ENCODE peak calls at places on chromosomes 1 and 21, in seven cellular contexts. One of them, this sample, is unnamed.

GRCh38 chr21:42570841-42571387 is 57.3 kb downstream of the SLC37A1 start:
- DNase-seq in activated CD8-positive, alpha-beta T cell treated with anti-CD3 and anti-CD28 coated beads, Interleukin-2, amount 10 ng/mL, durations not matched to agents 7 days and 5 days: no peak
- DNase-seq in GM13977: no peak
- DNase-seq in stimulated activated CD8-positive, alpha-beta memory T cell treated with anti-CD3 and anti-CD28 coated beads, Interleukin-7, amount 100 ng/mL, for 1 hour: no peak
- DNase-seq in tibial nerve: no peak
- DNase-seq in amygdala: peak; percentile 25
- DNase-seq in transverse colon: peak; percentile 8
- DNase-seq in this sample: peak; percentile 6

GRCh38 chr21:32004281-32004680 is 131.5 kb downstream of the HUNK start:
- DNase-seq in transverse colon: no peak
- DNase-seq in amygdala: no peak
- DNase-seq in tibial nerve: no peak
- DNase-seq in activated CD8-positive, alpha-beta T cell treated with anti-CD3 and anti-CD28 coated beads, Interleukin-2, amount 10 ng/mL, durations not matched to agents 7 days and 5 days: no peak
- DNase-seq in stimulated activated CD8-positive, alpha-beta memory T cell treated with anti-CD3 and anti-CD28 coated beads, Interleukin-7, amount 100 ng/mL, for 1 hour: no peak
- DNase-seq in GM13977: no peak
- DNase-seq in this sample: no peak

GRCh38 chr1:98351506-98352038 is 309.9 kb upstream of the SNX7 start:
- DNase-seq in amygdala: no peak
- DNase-seq in activated CD8-positive, alpha-beta T cell treated with anti-CD3 and anti-CD28 coated beads, Interleukin-2, amount 10 ng/mL, durations not matched to agents 7 days and 5 days: no peak
- DNase-seq in GM13977: no peak
- DNase-seq in stimulated activated CD8-positive, alpha-beta memory T cell treated with anti-CD3 and anti-CD28 coated beads, Interleukin-7, amount 100 ng/mL, for 1 hour: no peak
- DNase-seq in transverse colon: no peak
- DNase-seq in tibial nerve: no peak
- DNase-seq in this sample: no peak

GRCh38 chr1:92872719-92873118 is 40.9 kb downstream of the RPL5 start:
- DNase-seq in tibial nerve: no peak
- DNase-seq in activated CD8-positive, alpha-beta T cell treated with anti-CD3 and anti-CD28 coated beads, Interleukin-2, amount 10 ng/mL, durations not matched to agents 7 days and 5 days: no peak
- DNase-seq in amygdala: peak; percentile 21
- DNase-seq in stimulated activated CD8-positive, alpha-beta memory T cell treated with anti-CD3 and anti-CD28 coated beads, Interleukin-7, amount 100 ng/mL, for 1 hour: no peak
- DNase-seq in transverse colon: no peak
- DNase-seq in GM13977: no peak
- DNase-seq in this sample: no peak

GRCh38 chr1:51561702-51562101 is 42.6 kb upstream of the EPS15 start:
- DNase-seq in stimulated activated CD8-positive, alpha-beta memory T cell treated with anti-CD3 and anti-CD28 coated beads, Interleukin-7, amount 100 ng/mL, for 1 hour: no peak
- DNase-seq in amygdala: no peak
- DNase-seq in tibial nerve: no peak
- DNase-seq in GM13977: no peak
- DNase-seq in activated CD8-positive, alpha-beta T cell treated with anti-CD3 and anti-CD28 coated beads, Interleukin-2, amount 10 ng/mL, durations not matched to agents 7 days and 5 days: no peak
- DNase-seq in transverse colon: no peak
- DNase-seq in this sample: no peak

GRCh38 chr21:34728479-34728878 is 59.7 kb downstream of the CLIC6 start:
- DNase-seq in GM13977: no peak
- DNase-seq in transverse colon: peak; percentile 53
- DNase-seq in activated CD8-positive, alpha-beta T cell treated with anti-CD3 and anti-CD28 coated beads, Interleukin-2, amount 10 ng/mL, durations not matched to agents 7 days and 5 days: no peak
- DNase-seq in amygdala: no peak
- DNase-seq in tibial nerve: no peak
- DNase-seq in stimulated activated CD8-positive, alpha-beta memory T cell treated with anti-CD3 and anti-CD28 coated beads, Interleukin-7, amount 100 ng/mL, for 1 hour: no peak
- DNase-seq in this sample: peak; percentile 34

GRCh38 chr21:46352156-46352499 is 28.2 kb downstream of the PCNT start:
- DNase-seq in transverse colon: no peak
- DNase-seq in amygdala: no peak
- DNase-seq in activated CD8-positive, alpha-beta T cell treated with anti-CD3 and anti-CD28 coated beads, Interleukin-2, amount 10 ng/mL, durations not matched to agents 7 days and 5 days: no peak
- DNase-seq in GM13977: no peak
- DNase-seq in stimulated activated CD8-positive, alpha-beta memory T cell treated with anti-CD3 and anti-CD28 coated beads, Interleukin-7, amount 100 ng/mL, for 1 hour: no peak
- DNase-seq in tibial nerve: no peak
- DNase-seq in this sample: no peak

GRCh38 chr1:47871799-47872353 is 125.3 kb downstream of the TRABD2B start:
- DNase-seq in activated CD8-positive, alpha-beta T cell treated with anti-CD3 and anti-CD28 coated beads, Interleukin-2, amount 10 ng/mL, durations not matched to agents 7 days and 5 days: no peak
- DNase-seq in stimulated activated CD8-positive, alpha-beta memory T cell treated with anti-CD3 and anti-CD28 coated beads, Interleukin-7, amount 100 ng/mL, for 1 hour: no peak
- DNase-seq in transverse colon: no peak
- DNase-seq in GM13977: no peak
- DNase-seq in tibial nerve: no peak
- DNase-seq in amygdala: no peak
- DNase-seq in this sample: peak; percentile 96

GRCh38 chr1:10698726-10699469 is 97.5 kb downstream of the CASZ1 start:
- DNase-seq in amygdala: no peak
- DNase-seq in stimulated activated CD8-positive, alpha-beta memory T cell treated with anti-CD3 and anti-CD28 coated beads, Interleukin-7, amount 100 ng/mL, for 1 hour: no peak
- DNase-seq in tibial nerve: no peak
- DNase-seq in GM13977: no peak
- DNase-seq in transverse colon: no peak
- DNase-seq in activated CD8-positive, alpha-beta T cell treated with anti-CD3 and anti-CD28 coated beads, Interleukin-2, amount 10 ng/mL, durations not matched to agents 7 days and 5 days: no peak
- DNase-seq in this sample: no peak

GRCh38 chr21:25176637-25177412 is 430.5 kb downstream of the MRPL39 start:
- DNase-seq in stimulated activated CD8-positive, alpha-beta memory T cell treated with anti-CD3 and anti-CD28 coated beads, Interleukin-7, amount 100 ng/mL, for 1 hour: no peak
- DNase-seq in tibial nerve: no peak
- DNase-seq in activated CD8-positive, alpha-beta T cell treated with anti-CD3 and anti-CD28 coated beads, Interleukin-2, amount 10 ng/mL, durations not matched to agents 7 days and 5 days: no peak
- DNase-seq in transverse colon: no peak
- DNase-seq in amygdala: no peak
- DNase-seq in GM13977: peak; percentile 31
- DNase-seq in this sample: no peak

GRCh38 chr1:25208561-25209222 is 23.6 kb downstream of the SYF2 start:
- DNase-seq in GM13977: no peak
- DNase-seq in amygdala: no peak
- DNase-seq in stimulated activated CD8-positive, alpha-beta memory T cell treated with anti-CD3 and anti-CD28 coated beads, Interleukin-7, amount 100 ng/mL, for 1 hour: no peak
- DNase-seq in tibial nerve: no peak
- DNase-seq in activated CD8-positive, alpha-beta T cell treated with anti-CD3 and anti-CD28 coated beads, Interleukin-2, amount 10 ng/mL, durations not matched to agents 7 days and 5 days: no peak
- DNase-seq in transverse colon: no peak
- DNase-seq in this sample: peak; percentile 5

GRCh38 chr1:118104956-118105355 is 80.1 kb downstream of the SPAG17 start:
- DNase-seq in stimulated activated CD8-positive, alpha-beta memory T cell treated with anti-CD3 and anti-CD28 coated beads, Interleukin-7, amount 100 ng/mL, for 1 hour: no peak
- DNase-seq in amygdala: no peak
- DNase-seq in transverse colon: no peak
- DNase-seq in tibial nerve: no peak
- DNase-seq in GM13977: no peak
- DNase-seq in activated CD8-positive, alpha-beta T cell treated with anti-CD3 and anti-CD28 coated beads, Interleukin-2, amount 10 ng/mL, durations not matched to agents 7 days and 5 days: no peak
- DNase-seq in this sample: no peak

GRCh38 chr21:31354604-31355443 is 10.8 kb upstream of the TIAM1 start:
- DNase-seq in transverse colon: peak; percentile 13
- DNase-seq in tibial nerve: no peak
- DNase-seq in activated CD8-positive, alpha-beta T cell treated with anti-CD3 and anti-CD28 coated beads, Interleukin-2, amount 10 ng/mL, durations not matched to agents 7 days and 5 days: peak; percentile 91
- DNase-seq in GM13977: no peak
- DNase-seq in amygdala: no peak
- DNase-seq in stimulated activated CD8-positive, alpha-beta memory T cell treated with anti-CD3 and anti-CD28 coated beads, Interleukin-7, amount 100 ng/mL, for 1 hour: peak; percentile 44
- DNase-seq in this sample: peak; percentile 6

GRCh38 chr1:162562452-162562828 is 918 bp downstream of the UAP1 start:
- DNase-seq in stimulated activated CD8-positive, alpha-beta memory T cell treated with anti-CD3 and anti-CD28 coated beads, Interleukin-7, amount 100 ng/mL, for 1 hour: no peak
- DNase-seq in amygdala: no peak
- DNase-seq in transverse colon: peak; percentile 44
- DNase-seq in GM13977: no peak
- DNase-seq in activated CD8-positive, alpha-beta T cell treated with anti-CD3 and anti-CD28 coated beads, Interleukin-2, amount 10 ng/mL, durations not matched to agents 7 days and 5 days: no peak
- DNase-seq in tibial nerve: no peak
- DNase-seq in this sample: peak; percentile 76

GRCh38 chr1:118788372-118788955 is 199.7 kb downstream of the TBX15 start:
- DNase-seq in transverse colon: no peak
- DNase-seq in activated CD8-positive, alpha-beta T cell treated with anti-CD3 and anti-CD28 coated beads, Interleukin-2, amount 10 ng/mL, durations not matched to agents 7 days and 5 days: no peak
- DNase-seq in GM13977: no peak
- DNase-seq in tibial nerve: no peak
- DNase-seq in amygdala: no peak
- DNase-seq in stimulated activated CD8-positive, alpha-beta memory T cell treated with anti-CD3 and anti-CD28 coated beads, Interleukin-7, amount 100 ng/mL, for 1 hour: no peak
- DNase-seq in this sample: no peak

GRCh38 chr1:230073371-230074035 is 6.5 kb downstream of the GALNT2 start:
- DNase-seq in activated CD8-positive, alpha-beta T cell treated with anti-CD3 and anti-CD28 coated beads, Interleukin-2, amount 10 ng/mL, durations not matched to agents 7 days and 5 days: no peak
- DNase-seq in tibial nerve: no peak
- DNase-seq in GM13977: no peak
- DNase-seq in transverse colon: no peak
- DNase-seq in stimulated activated CD8-positive, alpha-beta memory T cell treated with anti-CD3 and anti-CD28 coated beads, Interleukin-7, amount 100 ng/mL, for 1 hour: no peak
- DNase-seq in amygdala: peak; percentile 49
- DNase-seq in this sample: no peak

GRCh38 chr1:118987431-118988185 is 535 bp downstream of the TBX15 start:
- DNase-seq in GM13977: peak; percentile 39
- DNase-seq in transverse colon: no peak
- DNase-seq in amygdala: no peak
- DNase-seq in tibial nerve: no peak
- DNase-seq in activated CD8-positive, alpha-beta T cell treated with anti-CD3 and anti-CD28 coated beads, Interleukin-2, amount 10 ng/mL, durations not matched to agents 7 days and 5 days: no peak
- DNase-seq in stimulated activated CD8-positive, alpha-beta memory T cell treated with anti-CD3 and anti-CD28 coated beads, Interleukin-7, amount 100 ng/mL, for 1 hour: no peak
- DNase-seq in this sample: no peak